ENCODE peak calls at places on chromosomes 12 and 14, in seven cellular contexts. Z is psoas muscle; S is CD8-positive, alpha-beta T cell; I is endothelial cell of umbilical vein; T is CD8-positive, alpha-beta memory T cell; L is right atrium auricular region; V is effector memory CD4-positive, alpha-beta T cell. K is an unnamed sample. For H3K4me1, the result is how much of the 10 kb centered on the place peaks cover.

GRCh38 chr14:36935976-36936678 is 236.3 kb downstream of the SLC25A21 start:
- DNase-seq in Z (no peak), S (no peak), I (no peak), T (no peak), L (no peak), V (no peak), K (peak)

GRCh38 chr14:94936411-94936892 is 166.5 kb upstream of the GSC start:
- DNase-seq in Z (peak), S (no peak), I (no peak), T (no peak), L (peak), V (no peak), K (no peak)

GRCh38 chr14:71698698-71699097 is 233.5 kb upstream of the RGS6 start:
- DNase-seq in Z (no peak), S (no peak), I (no peak), T (no peak), L (no peak), V (no peak), K (no peak)

GRCh38 chr12:47216150-47216677 is 136.5 kb upstream of the AMIGO2 start:
- DNase-seq in Z (no peak), S (peak), I (no peak), T (peak), L (no peak), V (peak), K (no peak)

GRCh38 chr12:43349863-43350262 is 202.1 kb downstream of the ADAMTS20 start:
- DNase-seq in Z (no peak), S (no peak), I (peak), T (no peak), L (no peak), V (no peak), K (no peak)

GRCh38 chr12:118055865-118056773 is 4.9 kb downstream of the WSB2 start:
- DNase-seq in Z (no peak), S (no peak), I (no peak), T (no peak), L (no peak), V (no peak), K (no peak)

GRCh38 chr14:100084591-100084990 is 19.4 kb downstream of the EVL start:
- DNase-seq in Z (no peak), S (no peak), I (no peak), T (no peak), L (no peak), V (no peak), K (no peak)

GRCh38 chr14:50542941-50543418 is 10.6 kb upstream of the MAP4K5 start:
- DNase-seq in Z (no peak), S (no peak), I (peak), T (peak), L (no peak), V (no peak), K (no peak)

GRCh38 chr12:64995831-64996230 is 125.3 kb downstream of the WIF1 start:
- DNase-seq in Z (no peak), S (no peak), I (no peak), T (no peak), L (no peak), V (no peak), K (no peak)

DNA sequence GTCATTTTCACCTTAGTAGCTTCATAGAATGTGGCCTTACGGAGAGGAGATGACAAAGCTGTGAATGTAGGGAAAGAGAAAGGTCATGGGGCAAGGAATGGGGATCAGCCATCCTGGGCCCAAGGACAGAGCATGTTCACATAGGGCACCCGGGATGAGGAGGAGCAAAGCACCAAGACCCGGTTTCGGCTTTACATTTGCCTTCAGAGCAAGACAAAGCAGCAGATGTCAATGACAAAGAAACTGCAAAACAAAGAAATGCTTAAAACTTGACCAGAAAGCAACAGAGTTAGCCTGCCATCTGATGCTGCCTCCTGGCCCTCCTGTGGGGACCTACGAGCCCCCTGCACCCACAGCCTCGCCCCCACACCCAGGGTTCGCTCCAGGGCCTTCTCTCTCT is 249.2 kb downstream of the SLC41A2 start:
- DNase-seq in Z (no peak), S (no peak), I (no peak), T (no peak), L (no peak), V (no peak), K (no peak)
- H3K4me1 ChIP-seq in Z (under half), S (under half), I (under half), T (under half), L (under half), V (under half), K (under half)

DNA sequence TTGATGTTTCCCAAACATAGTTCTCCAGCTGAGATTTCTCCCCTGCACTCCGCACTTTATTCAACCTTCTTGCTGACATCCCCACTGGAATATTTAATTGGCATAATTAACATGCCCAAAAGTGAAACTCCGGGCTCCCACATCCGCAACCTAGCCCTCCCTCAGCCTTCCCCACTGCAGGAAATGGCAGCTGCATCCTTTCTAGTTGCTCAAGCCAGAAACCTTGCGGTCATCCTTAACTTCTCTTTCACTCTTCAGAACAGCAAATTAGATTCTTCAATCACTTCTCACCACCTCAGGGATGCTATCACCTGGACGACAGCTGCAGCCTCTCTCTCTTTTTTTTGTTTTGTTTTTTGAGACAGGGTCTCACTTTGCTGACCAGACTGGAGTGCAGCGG is 15.8 kb downstream of the FIGNL2 start:
- DNase-seq in Z (no peak), S (no peak), I (peak), T (no peak), L (no peak), V (no peak), K (no peak)
- H3K4me1 ChIP-seq in Z (under half), S (under half), I (under half), T (under half), L (under half), V (under half), K (under half)

DNA sequence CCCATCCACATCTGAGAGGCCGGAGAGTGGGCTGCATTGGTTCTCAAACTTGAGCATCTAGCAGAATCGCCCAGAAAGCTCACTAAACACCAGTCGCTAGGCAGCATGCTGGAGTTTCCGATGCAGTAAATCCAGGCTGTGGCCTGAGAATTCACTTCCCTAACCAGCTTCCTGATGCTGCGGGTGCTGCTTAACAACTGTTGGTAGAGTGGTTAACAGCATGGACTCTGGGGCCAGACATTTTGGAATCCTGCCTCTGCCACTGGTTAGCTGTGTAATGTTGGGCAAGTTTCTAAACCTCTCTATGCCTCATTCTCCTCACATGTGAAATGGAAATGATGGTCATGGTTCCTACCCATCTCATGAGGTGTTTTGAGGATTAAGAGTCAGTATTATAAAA is 118.0 kb downstream of the PLXNC1 start:
- DNase-seq in Z (no peak), S (no peak), I (no peak), T (no peak), L (no peak), V (no peak), K (no peak)
- H3K4me1 ChIP-seq in Z (under half), S (under half), I (under half), T (under half), L (half or more), V (under half), K (under half)

DNA sequence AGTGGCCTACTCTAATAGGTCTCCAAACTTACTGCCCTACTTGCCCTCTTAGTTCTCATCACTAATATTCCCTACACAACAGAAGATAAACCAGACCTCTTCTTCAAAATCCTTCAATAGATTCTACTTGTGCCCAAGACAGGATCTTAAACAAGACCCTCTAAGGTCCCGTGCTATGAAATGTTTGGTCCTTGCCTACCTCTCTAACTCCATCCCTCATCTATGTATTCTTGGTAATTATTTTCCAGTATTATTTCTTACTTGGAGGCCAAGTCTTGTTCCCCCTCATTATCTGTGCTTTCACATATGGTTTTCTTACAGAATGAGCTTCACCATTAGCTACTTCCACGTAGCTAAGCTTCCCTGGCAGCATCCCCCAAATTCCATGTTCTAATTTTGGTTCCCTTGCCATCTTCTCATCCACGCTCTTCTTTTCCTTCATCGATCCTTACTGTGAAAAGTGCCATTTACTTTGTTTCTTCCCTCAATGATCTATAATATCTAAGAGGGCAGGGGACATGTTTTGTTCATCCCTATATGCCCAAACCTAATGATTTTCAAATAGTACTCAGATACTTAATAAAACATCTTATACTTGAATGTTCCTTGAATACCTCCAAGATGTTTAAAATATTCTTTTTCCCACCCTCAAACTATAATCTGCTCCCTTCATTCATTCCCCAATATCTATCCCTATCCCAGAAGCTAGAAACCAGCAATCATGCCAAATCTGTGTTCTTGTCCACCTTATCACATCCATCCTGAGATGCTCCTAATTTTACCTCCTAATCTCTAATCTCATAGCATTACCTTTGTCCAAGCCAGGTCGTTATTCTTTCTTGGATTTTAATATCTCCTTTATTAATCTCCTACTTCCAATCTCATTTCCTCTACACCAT is 10.1 kb downstream of the HNRNPC start:
- DNase-seq in Z (no peak), S (no peak), I (no peak), T (no peak), L (no peak), V (no peak), K (no peak)
- H3K4me1 ChIP-seq in Z (half or more), S (half or more), I (under half), T (half or more), L (half or more), V (half or more), K (under half)

GRCh38 chr14:89386214-89386886 is 30.7 kb downstream of the FOXN3 start:
- DNase-seq in Z (peak), S (no peak), I (peak), T (no peak), L (peak), V (no peak), K (no peak)
- H3K4me1 ChIP-seq in Z (half or more), S (under half), I (under half), T (under half), L (under half), V (under half), K (under half)